ENCODE peak calls at places on chromosomes 1 and 21, in six cellular contexts. One of them, this sample, is unnamed.
A peak's percentile ranks its signal among the peaks of the same experiment; 100 is the strongest.

GRCh38 chr1:185038813-185039399 is 6.5 kb upstream of the RNF2 start:
- DNase-seq in mesenchymal stem cell: no peak
- DNase-seq in IMR-90: no peak
- DNase-seq in neuronal stem cell: no peak
- DNase-seq in H1: no peak
- DNase-seq in mesendoderm: no peak
- DNase-seq in this sample: no peak

GRCh38 chr1:12204140-12204539 is 25.7 kb upstream of the VPS13D start:
- DNase-seq in mesenchymal stem cell: no peak
- DNase-seq in IMR-90: no peak
- DNase-seq in neuronal stem cell: no peak
- DNase-seq in H1: no peak
- DNase-seq in mesendoderm: no peak
- DNase-seq in this sample: no peak

GRCh38 chr1:207920481-207921050 is 9.6 kb upstream of the CD34 start:
- DNase-seq in mesenchymal stem cell: no peak
- DNase-seq in IMR-90: no peak
- DNase-seq in neuronal stem cell: no peak
- DNase-seq in H1: no peak
- DNase-seq in mesendoderm: no peak
- DNase-seq in this sample: no peak

GRCh38 chr1:195899762-195900352 is 708.4 kb downstream of the KCNT2 start:
- DNase-seq in mesenchymal stem cell: peak; percentile 39
- DNase-seq in IMR-90: peak; percentile 74
- DNase-seq in neuronal stem cell: no peak
- DNase-seq in H1: no peak
- DNase-seq in mesendoderm: peak; percentile 3
- DNase-seq in this sample: peak; percentile 38

GRCh38 chr21:37746849-37747248 is 169.4 kb downstream of the KCNJ6 start:
- DNase-seq in mesenchymal stem cell: no peak
- DNase-seq in IMR-90: no peak
- DNase-seq in neuronal stem cell: no peak
- DNase-seq in H1: no peak
- DNase-seq in mesendoderm: no peak
- DNase-seq in this sample: no peak

GRCh38 chr1:160209656-160210046 is 4.5 kb downstream of the PEA15 start:
- DNase-seq in mesenchymal stem cell: no peak
- DNase-seq in IMR-90: no peak
- DNase-seq in neuronal stem cell: peak; percentile 36
- DNase-seq in H1: no peak
- DNase-seq in mesendoderm: peak; percentile 68
- DNase-seq in this sample: no peak

GRCh38 chr1:247386217-247386616 is 29.8 kb upstream of the NLRP3 start:
- DNase-seq in mesenchymal stem cell: no peak
- DNase-seq in IMR-90: no peak
- DNase-seq in neuronal stem cell: no peak
- DNase-seq in H1: no peak
- DNase-seq in mesendoderm: no peak
- DNase-seq in this sample: no peak

GRCh38 chr21:36976882-36977651 is 10.6 kb upstream of the HLCS start:
- DNase-seq in mesenchymal stem cell: peak; percentile 83
- DNase-seq in IMR-90: peak; percentile 75
- DNase-seq in neuronal stem cell: peak; percentile 60
- DNase-seq in H1: peak; percentile 58
- DNase-seq in mesendoderm: peak; percentile 90
- DNase-seq in this sample: peak; percentile 68

GRCh38 chr1:36871146-36871971 is 163.0 kb downstream of the GRIK3 start:
- DNase-seq in mesenchymal stem cell: no peak
- DNase-seq in IMR-90: peak; percentile 6
- DNase-seq in neuronal stem cell: no peak
- DNase-seq in H1: no peak
- DNase-seq in mesendoderm: no peak
- DNase-seq in this sample: no peak

GRCh38 chr1:14742181-14742980 is 143.9 kb downstream of the KAZN start:
- DNase-seq in mesenchymal stem cell: peak; percentile 97
- DNase-seq in IMR-90: peak; percentile 98
- DNase-seq in neuronal stem cell: no peak
- DNase-seq in H1: no peak
- DNase-seq in mesendoderm: peak; percentile 97
- DNase-seq in this sample: peak; percentile 95

GRCh38 chr1:160710531-160711252 is 930 bp downstream of the CD48 start:
- DNase-seq in mesenchymal stem cell: no peak
- DNase-seq in IMR-90: no peak
- DNase-seq in neuronal stem cell: no peak
- DNase-seq in H1: no peak
- DNase-seq in mesendoderm: no peak
- DNase-seq in this sample: no peak

GRCh38 chr1:229671310-229671709 is 45.3 kb downstream of the URB2 start:
- DNase-seq in mesenchymal stem cell: no peak
- DNase-seq in IMR-90: no peak
- DNase-seq in neuronal stem cell: no peak
- DNase-seq in H1: no peak
- DNase-seq in mesendoderm: no peak
- DNase-seq in this sample: no peak

GRCh38 chr1:23615423-23615822 is 56.1 kb upstream of the ID3 start:
- DNase-seq in mesenchymal stem cell: no peak
- DNase-seq in IMR-90: no peak
- DNase-seq in neuronal stem cell: no peak
- DNase-seq in H1: no peak
- DNase-seq in mesendoderm: no peak
- DNase-seq in this sample: no peak
- H3K4me3 ChIP-seq in mesenchymal stem cell: no peak overlapping the region
- H3K4me3 ChIP-seq in IMR-90: no peak overlapping the region
- H3K4me3 ChIP-seq in neuronal stem cell: no peak overlapping the region
- H3K4me3 ChIP-seq in H1: no peak overlapping the region
- H3K4me3 ChIP-seq in mesendoderm: no peak overlapping the region
- H3K4me3 ChIP-seq in this sample: no peak overlapping the region

GRCh38 chr1:231264642-231265041 is 23.6 kb downstream of the GNPAT start:
- DNase-seq in mesenchymal stem cell: no peak
- DNase-seq in IMR-90: no peak
- DNase-seq in neuronal stem cell: no peak
- DNase-seq in H1: no peak
- DNase-seq in mesendoderm: peak; percentile 22
- DNase-seq in this sample: peak; percentile 5
- H3K23ac ChIP-seq in mesenchymal stem cell: no peak overlapping the region
- H3K23ac ChIP-seq in IMR-90: no peak overlapping the region
- H3K23ac ChIP-seq in neuronal stem cell: no peak overlapping the region
- H3K23ac ChIP-seq in H1: no peak overlapping the region
- H3K23ac ChIP-seq in mesendoderm: no peak overlapping the region
- H3K23ac ChIP-seq in this sample: no peak overlapping the region

GRCh38 chr1:17120962-17121837 is 1.9 kb upstream of the PADI2 start:
- DNase-seq in mesenchymal stem cell: peak; percentile 25
- DNase-seq in IMR-90: peak; percentile 8
- DNase-seq in neuronal stem cell: no peak
- DNase-seq in H1: no peak
- DNase-seq in mesendoderm: no peak
- DNase-seq in this sample: no peak

GRCh38 chr1:17122449-17123194 is 3.4 kb upstream of the PADI2 start:
- DNase-seq in mesenchymal stem cell: peak; percentile 76
- DNase-seq in IMR-90: peak; percentile 81
- DNase-seq in neuronal stem cell: no peak
- DNase-seq in H1: no peak
- DNase-seq in mesendoderm: no peak
- DNase-seq in this sample: no peak

GRCh38 chr1:17121881-17122280 is 2.6 kb upstream of the PADI2 start:
- DNase-seq in mesenchymal stem cell: peak; percentile 63
- DNase-seq in IMR-90: peak; percentile 61
- DNase-seq in neuronal stem cell: no peak
- DNase-seq in H1: no peak
- DNase-seq in mesendoderm: no peak
- DNase-seq in this sample: no peak

GRCh38 chr1:17125756-17126237 is 6.5 kb upstream of the PADI2 start:
- DNase-seq in mesenchymal stem cell: peak; percentile 78
- DNase-seq in IMR-90: peak; percentile 68
- DNase-seq in neuronal stem cell: peak; percentile 87
- DNase-seq in H1: peak; percentile 99
- DNase-seq in mesendoderm: peak; percentile 85
- DNase-seq in this sample: peak; percentile 94

DNA sequence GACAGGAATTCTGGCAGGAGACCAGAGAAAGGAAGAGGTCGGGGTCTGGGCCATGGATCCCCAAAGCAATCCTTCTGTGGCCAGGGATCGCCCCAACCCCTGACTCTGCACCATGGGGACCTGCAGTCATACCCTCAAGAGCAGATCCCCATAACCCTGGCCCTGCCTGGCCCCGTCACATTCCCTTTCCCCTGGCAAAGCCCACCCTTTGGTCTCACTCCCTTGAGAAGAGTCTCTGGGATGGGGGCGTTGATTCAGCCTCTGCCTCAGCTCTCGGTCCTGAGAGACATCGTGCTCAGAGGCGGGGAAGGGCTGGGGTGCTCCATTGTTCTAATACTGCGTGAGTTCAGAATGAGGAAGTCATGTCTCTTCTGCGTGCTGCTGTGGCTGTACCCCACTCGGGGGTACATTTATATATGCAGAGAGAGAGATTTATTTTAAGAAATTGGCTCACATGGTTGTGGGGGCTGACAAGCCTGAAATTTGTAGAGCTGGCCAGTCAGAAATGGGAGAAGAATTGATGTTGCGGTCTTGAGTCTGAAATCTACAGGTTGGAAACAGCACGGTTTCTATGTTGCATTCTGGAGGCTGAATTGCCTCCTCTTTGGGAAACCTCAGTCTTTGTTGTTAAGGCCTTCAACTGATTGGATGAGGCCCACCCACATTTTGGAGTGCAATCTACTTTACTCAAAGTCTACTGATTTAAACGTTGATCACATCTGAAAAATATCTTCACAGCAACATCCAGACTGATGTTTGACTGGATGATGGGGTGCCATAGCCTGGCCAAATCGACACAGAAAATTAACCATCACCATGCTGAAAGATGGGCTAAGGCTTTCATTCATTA is 4.2 kb upstream of the PADI2 start:
- DNase-seq in mesenchymal stem cell: no peak
- DNase-seq in IMR-90: no peak
- DNase-seq in neuronal stem cell: no peak
- DNase-seq in H1: no peak
- DNase-seq in mesendoderm: no peak
- DNase-seq in this sample: no peak
- H3K4me3 ChIP-seq in mesenchymal stem cell: no peak overlapping the region
- H3K4me3 ChIP-seq in IMR-90: no peak overlapping the region
- H3K4me3 ChIP-seq in neuronal stem cell: no peak overlapping the region
- H3K4me3 ChIP-seq in H1: no peak overlapping the region
- H3K4me3 ChIP-seq in mesendoderm: no peak overlapping the region
- H3K4me3 ChIP-seq in this sample: no peak overlapping the region

GRCh38 chr1:186188004-186188539 is 187.0 kb downstream of the TPR start:
- DNase-seq in mesenchymal stem cell: peak; percentile 90
- DNase-seq in IMR-90: peak; percentile 94
- DNase-seq in neuronal stem cell: no peak
- DNase-seq in H1: no peak
- DNase-seq in mesendoderm: no peak
- DNase-seq in this sample: peak; percentile 90
- H3K23ac ChIP-seq in mesenchymal stem cell: no peak overlapping the region
- H3K23ac ChIP-seq in IMR-90: peak overlapping the region; percentile 82
- H3K23ac ChIP-seq in neuronal stem cell: no peak overlapping the region
- H3K23ac ChIP-seq in H1: no peak overlapping the region
- H3K23ac ChIP-seq in mesendoderm: no peak overlapping the region
- H3K23ac ChIP-seq in this sample: no peak overlapping the region

DNA sequence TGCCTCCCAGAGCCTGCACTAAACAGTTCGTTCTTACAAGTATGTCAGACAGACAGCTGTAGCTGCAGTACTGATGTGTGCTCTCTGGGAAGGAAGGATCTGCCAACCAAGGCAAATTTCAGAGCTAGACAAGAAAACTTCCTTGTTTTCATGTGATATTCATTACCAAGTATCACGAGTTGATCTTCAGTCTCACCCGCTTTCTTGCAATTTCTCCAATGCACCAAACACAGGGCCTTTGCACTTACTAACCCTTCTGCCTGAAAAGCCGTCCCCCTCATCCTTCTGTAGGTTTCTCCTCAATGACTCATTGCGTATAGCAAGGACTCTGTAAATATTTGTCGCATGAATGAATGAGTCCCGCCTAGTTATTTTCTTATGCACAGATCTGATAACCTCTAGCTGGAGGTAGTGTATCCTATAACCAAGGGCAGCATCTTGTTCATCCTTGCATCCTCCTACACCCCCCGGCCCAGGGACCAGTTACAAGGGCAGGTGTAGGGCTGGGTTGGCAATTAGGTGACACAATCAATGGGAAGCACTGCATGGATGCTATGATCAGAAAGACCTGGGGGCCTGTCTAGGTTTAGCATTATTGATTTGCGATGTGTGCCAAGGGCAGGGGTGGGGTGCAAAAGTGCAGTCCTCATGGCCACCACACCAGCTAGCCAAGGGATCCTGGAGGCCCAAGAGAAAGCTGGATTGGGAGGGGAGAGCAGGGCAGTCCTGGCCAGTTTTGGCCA is 51.3 kb upstream of the GPR157 start:
- DNase-seq in mesenchymal stem cell: peak; percentile 75
- DNase-seq in IMR-90: peak; percentile 62
- DNase-seq in neuronal stem cell: no peak
- DNase-seq in H1: no peak
- DNase-seq in mesendoderm: no peak
- DNase-seq in this sample: peak; percentile 84
- H3K4me3 ChIP-seq in mesenchymal stem cell: peak overlapping the region; percentile 35
- H3K4me3 ChIP-seq in IMR-90: peak overlapping the region; percentile 87
- H3K4me3 ChIP-seq in neuronal stem cell: no peak overlapping the region
- H3K4me3 ChIP-seq in H1: peak overlapping the region; percentile 87
- H3K4me3 ChIP-seq in mesendoderm: no peak overlapping the region
- H3K4me3 ChIP-seq in this sample: no peak overlapping the region

GRCh38 chr1:115463347-115463746 is 125.3 kb upstream of the NGF start:
- DNase-seq in mesenchymal stem cell: no peak
- DNase-seq in IMR-90: no peak
- DNase-seq in neuronal stem cell: no peak
- DNase-seq in H1: peak; percentile 20
- DNase-seq in mesendoderm: peak; percentile 21
- DNase-seq in this sample: no peak
- H3K23ac ChIP-seq in mesenchymal stem cell: no peak overlapping the region
- H3K23ac ChIP-seq in IMR-90: no peak overlapping the region
- H3K23ac ChIP-seq in neuronal stem cell: no peak overlapping the region
- H3K23ac ChIP-seq in H1: no peak overlapping the region
- H3K23ac ChIP-seq in mesendoderm: no peak overlapping the region
- H3K23ac ChIP-seq in this sample: no peak overlapping the region

GRCh38 chr1:156524985-156525590 is 24.5 kb upstream of the MEF2D start:
- DNase-seq in mesenchymal stem cell: no peak
- DNase-seq in IMR-90: no peak
- DNase-seq in neuronal stem cell: no peak
- DNase-seq in H1: no peak
- DNase-seq in mesendoderm: no peak
- DNase-seq in this sample: no peak
- H3K4me3 ChIP-seq in mesenchymal stem cell: no peak overlapping the region
- H3K4me3 ChIP-seq in IMR-90: no peak overlapping the region
- H3K4me3 ChIP-seq in neuronal stem cell: no peak overlapping the region
- H3K4me3 ChIP-seq in H1: no peak overlapping the region
- H3K4me3 ChIP-seq in mesendoderm: no peak overlapping the region
- H3K4me3 ChIP-seq in this sample: no peak overlapping the region

GRCh38 chr1:180083164-180083563 is 71.5 kb upstream of the QSOX1 start:
- DNase-seq in mesenchymal stem cell: no peak
- DNase-seq in IMR-90: peak; percentile 43
- DNase-seq in neuronal stem cell: no peak
- DNase-seq in H1: no peak
- DNase-seq in mesendoderm: no peak
- DNase-seq in this sample: peak; percentile 22
- H3K23ac ChIP-seq in mesenchymal stem cell: no peak overlapping the region
- H3K23ac ChIP-seq in IMR-90: no peak overlapping the region
- H3K23ac ChIP-seq in neuronal stem cell: no peak overlapping the region
- H3K23ac ChIP-seq in H1: no peak overlapping the region
- H3K23ac ChIP-seq in mesendoderm: no peak overlapping the region
- H3K23ac ChIP-seq in this sample: no peak overlapping the region

GRCh38 chr1:245648749-245649517 is 494.1 kb downstream of the KIF26B start:
- DNase-seq in mesenchymal stem cell: no peak
- DNase-seq in IMR-90: no peak
- DNase-seq in neuronal stem cell: no peak
- DNase-seq in H1: no peak
- DNase-seq in mesendoderm: peak; percentile 70
- DNase-seq in this sample: no peak
- H3K4me3 ChIP-seq in mesenchymal stem cell: no peak overlapping the region
- H3K4me3 ChIP-seq in IMR-90: no peak overlapping the region
- H3K4me3 ChIP-seq in neuronal stem cell: no peak overlapping the region
- H3K4me3 ChIP-seq in H1: no peak overlapping the region
- H3K4me3 ChIP-seq in mesendoderm: no peak overlapping the region
- H3K4me3 ChIP-seq in this sample: no peak overlapping the region

This sample was measured in trophoblast cell.